ENCODE peak calls at places on chromosomes 6 and 20, in six cellular contexts. D is glutamatergic neuron, Z is pancreas, G is heart left ventricle, C is uterus, I is Caco-2. J is an unnamed sample.

GRCh38 chr6:166253277-166254229 is 54.6 kb downstream of the PRR18 start:
- DNase-seq in D (peak), Z (no peak), I (no peak), C (no peak), G (no peak), J (no peak)

GRCh38 chr20:44709797-44710196 is 5.4 kb upstream of the CCN5 start:
- DNase-seq in Z (no peak), C (no peak), G (no peak), I (no peak), D (no peak), J (no peak)

GRCh38 chr6:63806573-63806913 is 170.9 kb downstream of the PHF3 start:
- DNase-seq in G (no peak), I (no peak), D (no peak), C (no peak), Z (no peak), J (no peak)

GRCh38 chr6:138277835-138278234 is 59.5 kb upstream of the PBOV1 start:
- DNase-seq in D (no peak), I (no peak), Z (no peak), C (no peak), G (no peak), J (no peak)

GRCh38 chr6:13360671-13361540 is 32.6 kb upstream of the TBC1D7 start:
- DNase-seq in C (no peak), I (no peak), Z (no peak), G (peak), D (no peak), J (no peak)

GRCh38 chr6:52995913-52996685 is 1.0 kb upstream of the GSTA4 start:
- DNase-seq in Z (peak), D (peak), C (peak), G (peak), I (peak), J (peak)

GRCh38 chr6:71190809-71191208 is 97.8 kb upstream of the OGFRL1 start:
- DNase-seq in Z (no peak), G (no peak), C (no peak), I (no peak), D (no peak), J (no peak)

GRCh38 chr6:25056130-25056529 is 120.4 kb upstream of the RIPOR2 start:
- DNase-seq in C (no peak), I (no peak), G (no peak), D (no peak), Z (no peak), J (no peak)

GRCh38 chr6:11363881-11364576 is 131.6 kb upstream of the NEDD9 start:
- DNase-seq in C (no peak), I (no peak), D (no peak), Z (no peak), G (no peak), J (no peak)

GRCh38 chr20:62309947-62310756 is 7.4 kb downstream of the ADRM1 start:
- DNase-seq in I (no peak), Z (peak), G (no peak), C (no peak), D (no peak), J (no peak)

GRCh38 chr6:41846666-41847237 is 48.4 kb downstream of the USP49 start:
- DNase-seq in C (peak), D (peak), I (peak), Z (no peak), G (peak), J (peak)

GRCh38 chr6:170476360-170476759 is 76.7 kb downstream of the PSMB1 start:
- DNase-seq in I (no peak), G (no peak), Z (no peak), D (no peak), C (no peak), J (no peak)

GRCh38 chr6:170485159-170485558 is 67.9 kb downstream of the PSMB1 start:
- DNase-seq in C (no peak), G (no peak), D (no peak), Z (no peak), I (no peak), J (no peak)

GRCh38 chr6:170483413-170483812 is 69.7 kb downstream of the PSMB1 start:
- DNase-seq in G (no peak), I (no peak), Z (no peak), D (no peak), C (no peak), J (no peak)

GRCh38 chr6:170475118-170475517 is 78.0 kb downstream of the PSMB1 start:
- DNase-seq in C (no peak), D (no peak), G (no peak), I (no peak), Z (no peak), J (no peak)

DNA sequence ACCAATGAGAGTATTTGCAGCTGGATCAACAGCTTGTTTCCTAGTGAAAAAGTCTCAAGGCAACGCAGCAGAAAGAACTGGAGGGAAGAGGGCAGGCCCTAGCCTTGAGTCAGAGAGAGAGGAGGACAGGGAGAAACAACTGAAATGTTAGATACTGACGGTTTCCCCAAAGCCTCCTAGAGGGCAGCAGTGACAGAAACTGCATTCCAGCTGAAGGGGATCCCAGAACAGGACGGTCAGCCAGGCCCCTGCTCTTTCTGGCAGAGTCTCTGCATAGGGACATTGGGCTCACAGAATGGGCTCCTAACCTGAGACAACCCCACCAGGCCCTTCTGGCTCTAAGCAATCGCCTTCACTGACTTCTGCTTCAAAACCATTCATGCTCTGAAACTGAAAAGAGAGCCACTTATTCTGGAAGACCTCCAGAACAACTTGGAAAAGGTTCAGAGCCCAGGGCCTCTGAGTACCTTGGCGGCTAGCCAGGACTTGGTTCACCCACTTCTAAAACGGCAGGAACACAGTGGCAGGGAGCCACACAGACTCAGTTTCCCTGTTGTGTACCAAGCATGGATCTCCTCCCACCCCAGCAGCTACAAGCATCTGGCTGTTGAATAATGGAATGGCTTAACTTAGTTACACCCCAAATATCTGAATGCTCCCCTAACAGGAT is 72.9 kb downstream of the PSMB1 start:
- DNase-seq in D (no peak), G (peak), Z (no peak), I (peak), C (no peak), J (no peak)
- TF ChIP-seq CTCF in D (no peak), G (no peak), Z (no peak), I (no peak), C (no peak), J (no peak)

DNA sequence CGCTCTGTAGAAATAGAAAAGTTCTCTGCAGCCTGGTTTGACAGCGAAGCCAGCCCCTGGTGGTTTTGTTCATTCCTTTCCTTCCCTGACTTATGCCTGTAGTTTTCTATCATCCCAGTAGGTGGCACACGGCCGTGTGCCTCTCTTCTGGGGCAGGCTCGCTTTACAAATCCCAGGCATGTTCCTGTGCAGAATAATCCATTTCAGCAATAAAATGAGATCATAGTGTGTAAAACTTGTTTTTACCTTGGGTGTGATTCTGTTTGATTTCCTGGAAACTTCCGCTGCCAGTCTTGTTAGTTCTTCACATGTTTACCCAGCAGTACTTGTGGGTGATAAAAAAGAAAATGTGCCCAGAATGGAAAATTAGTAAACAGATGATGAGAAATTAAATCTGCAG is 7.4 kb upstream of the INSM1 start:
- DNase-seq in D (peak), C (no peak), Z (peak), I (peak), G (peak), J (no peak)
- TF ChIP-seq CTCF in D (peak), C (peak), Z (peak), I (peak), G (peak), J (no peak)

GRCh38 chr20:380763-381580 is 412 bp downstream of the TRIB3 start:
- DNase-seq in Z (peak), D (peak), I (peak), C (peak), G (peak), J (peak)
- TF ChIP-seq CTCF in Z (no peak), D (no peak), I (peak), C (no peak), G (no peak), J (no peak)

DNA sequence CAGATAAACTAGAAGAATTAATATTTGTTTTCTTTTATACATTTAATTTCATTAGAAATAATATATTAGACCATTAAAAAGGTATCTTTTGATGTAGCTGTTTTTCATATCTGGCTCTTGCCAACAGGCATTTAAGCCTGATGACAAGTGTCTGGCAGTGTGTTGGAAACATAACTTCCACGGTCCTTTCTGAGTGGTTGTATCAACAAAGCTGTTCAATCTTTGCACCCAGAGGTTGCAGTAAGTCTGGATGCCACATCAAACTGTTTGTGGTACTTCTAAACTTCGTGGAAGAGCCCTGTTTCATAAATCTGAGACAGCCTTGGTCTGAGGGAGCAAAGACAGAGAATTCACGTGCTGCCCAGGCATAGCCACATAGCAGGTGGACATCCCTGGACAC is 197.4 kb downstream of the TRDN start:
- DNase-seq in D (no peak), I (no peak), G (peak), Z (no peak), C (no peak), J (no peak)
- TF ChIP-seq CTCF in D (no peak), I (no peak), G (no peak), Z (no peak), C (no peak), J (no peak)

GRCh38 chr6:169520104-169520503 is 181.7 kb downstream of the WDR27 start:
- DNase-seq in D (no peak), I (no peak), Z (no peak), G (no peak), C (no peak), J (no peak)
- TF ChIP-seq CTCF in D (no peak), I (no peak), Z (no peak), G (peak), C (peak), J (no peak)

DNA sequence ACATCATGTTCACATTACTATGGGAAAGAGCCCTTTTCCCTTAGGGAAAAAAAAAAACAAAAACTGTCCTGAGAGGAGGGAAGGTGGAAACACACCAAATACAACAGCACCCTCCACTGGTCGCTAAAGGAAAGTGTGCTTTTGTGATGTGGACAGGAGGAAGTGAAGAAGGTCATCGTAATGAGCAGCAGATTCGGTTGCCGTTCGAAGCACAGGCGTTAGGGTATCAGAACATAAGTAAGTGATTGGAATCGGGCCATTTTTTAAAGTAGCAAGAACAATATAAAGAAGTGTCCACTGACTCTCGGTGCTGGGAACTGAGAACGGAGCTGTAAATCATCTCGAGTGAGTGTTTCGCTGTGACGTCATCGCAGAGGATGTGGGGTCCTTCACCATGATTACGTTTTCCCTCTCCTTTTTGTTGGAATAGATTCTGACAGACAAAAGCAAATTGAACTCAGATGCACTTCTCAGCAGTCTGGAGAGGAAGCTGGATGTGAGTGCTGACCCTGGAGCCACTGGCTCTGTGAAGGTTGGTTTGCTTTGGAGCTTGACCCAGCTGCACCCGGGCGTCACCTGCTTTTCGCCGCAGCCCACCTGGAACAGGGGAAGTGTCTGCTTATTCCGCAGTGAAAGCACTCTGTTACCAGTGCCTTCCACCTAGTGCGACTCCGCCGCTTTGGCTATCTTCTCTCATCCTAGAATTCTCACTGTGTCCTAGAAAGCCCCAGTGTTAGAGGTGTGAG is 203.6 kb upstream of the GMDS start:
- DNase-seq in Z (no peak), G (no peak), C (no peak), I (peak), D (peak), J (no peak)
- TF ChIP-seq CTCF in Z (no peak), G (peak), C (peak), I (peak), D (peak), J (no peak)

GRCh38 chr20:51767867-51768758 is at the start of gene ATP9A:
- DNase-seq in Z (peak), G (peak), C (peak), I (peak), D (peak), J (peak)

GRCh38 chr20:51763965-51764602 is 4.1 kb downstream of the ATP9A start:
- DNase-seq in C (no peak), G (no peak), I (no peak), Z (no peak), D (no peak), J (no peak)

GRCh38 chr20:51769941-51770615 is 1.9 kb upstream of the ATP9A start:
- DNase-seq in C (no peak), G (no peak), I (no peak), D (no peak), Z (no peak), J (no peak)

GRCh38 chr20:51768759-51769517 is 748 bp upstream of the ATP9A start:
- DNase-seq in Z (no peak), C (no peak), I (peak), D (peak), G (peak), J (no peak)

GRCh38 chr20:51767018-51767866 is 948 bp downstream of the ATP9A start:
- DNase-seq in G (peak), Z (peak), C (peak), D (peak), I (peak), J (peak)
- TF ChIP-seq CTCF in G (no peak), Z (no peak), C (peak), D (peak), I (peak), J (no peak)

GRCh38 chr6:5395719-5396118 is 134.4 kb downstream of the FARS2 start:
- DNase-seq in I (no peak), D (no peak), Z (no peak), C (no peak), G (no peak), J (no peak)
- TF ChIP-seq CTCF in I (no peak), D (peak), Z (no peak), C (no peak), G (no peak), J (no peak)

DNA sequence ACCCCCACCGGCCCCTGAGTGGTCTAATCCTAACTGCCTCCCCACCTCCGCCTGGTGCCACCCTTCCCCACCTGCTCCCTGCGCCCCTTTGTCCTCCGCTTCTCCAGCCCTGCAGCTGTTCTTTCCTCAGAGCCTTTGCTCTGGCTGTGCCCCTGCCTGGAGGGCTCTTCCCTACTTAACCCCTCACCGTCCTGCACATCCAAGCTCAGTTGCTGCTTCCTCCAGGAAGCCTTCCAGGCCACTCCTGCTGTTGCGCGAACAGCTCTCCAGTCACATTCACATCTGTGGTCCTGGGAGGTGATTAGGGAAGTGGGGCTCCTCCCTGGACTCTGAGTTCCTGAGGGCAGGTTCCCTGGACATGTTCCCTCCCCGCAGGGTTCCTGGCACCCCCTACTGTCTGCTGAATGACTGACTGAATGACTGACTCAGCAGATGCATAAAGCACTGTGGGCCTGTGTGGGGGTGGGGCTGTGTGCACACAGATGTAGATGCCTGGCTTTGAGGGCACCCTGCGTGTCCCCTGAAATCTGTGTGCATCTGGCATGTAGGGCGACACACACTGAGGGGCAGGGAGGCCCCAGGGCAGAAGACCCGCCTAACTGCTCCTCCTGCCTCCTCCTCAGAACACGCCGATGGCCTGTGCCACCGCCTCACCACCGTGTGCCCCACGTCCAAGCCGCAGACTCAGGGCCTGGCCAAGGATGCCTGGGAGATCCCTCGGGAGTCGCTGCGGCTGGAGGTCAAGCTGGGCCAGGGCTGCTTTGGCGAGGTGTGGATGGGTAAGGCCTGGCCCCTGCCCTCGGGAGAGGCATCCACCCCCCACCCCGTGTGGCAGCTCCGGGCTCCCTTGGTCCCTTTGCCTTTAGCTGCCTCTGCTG is 51.4 kb downstream of the SRC start:
- DNase-seq in Z (peak), D (peak), I (no peak), C (no peak), G (no peak), J (no peak)
- TF ChIP-seq CTCF in Z (no peak), D (no peak), I (no peak), C (no peak), G (no peak), J (no peak)

GRCh38 chr20:49103647-49104364 is 57.7 kb downstream of the CSE1L start:
- DNase-seq in D (no peak), C (no peak), I (no peak), Z (no peak), G (no peak), J (no peak)

GRCh38 chr20:49106332-49106731 is 60.2 kb downstream of the CSE1L start:
- DNase-seq in G (no peak), D (no peak), C (no peak), Z (no peak), I (no peak), J (no peak)

GRCh38 chr20:49104365-49104648 is 58.2 kb downstream of the CSE1L start:
- DNase-seq in D (no peak), I (no peak), G (no peak), Z (no peak), C (no peak), J (no peak)

GRCh38 chr20:49100934-49101333 is 54.8 kb downstream of the CSE1L start:
- DNase-seq in G (no peak), D (no peak), I (no peak), C (no peak), Z (no peak), J (no peak)

GRCh38 chr20:49103019-49103418 is 56.9 kb downstream of the CSE1L start:
- DNase-seq in C (no peak), Z (no peak), I (no peak), G (no peak), D (no peak), J (no peak)
- TF ChIP-seq CTCF in C (no peak), Z (no peak), I (no peak), G (no peak), D (no peak), J (no peak)

J was measured in lower leg skin.